ENCODE peak calls at places on chromosomes 13 and 19, in five cellular contexts. H, E, K, F and Y are unnamed samples.
A peak's percentile ranks its signal among the peaks of the same experiment; 100 is the strongest.

GRCh38 chr19:14089412-14089661 is 1.2 kb downstream of the SAMD1 start:
- DNase-seq in E (peak; percentile 33), H (no peak), F (no peak), K (no peak), Y (no peak)

GRCh38 chr19:1167687-1168561 is 6.1 kb downstream of the SBNO2 start:
- DNase-seq in E (no peak), H (no peak), K (no peak), F (no peak), Y (no peak)

GRCh38 chr13:38582133-38582532 is 104.7 kb upstream of the FREM2 start:
- DNase-seq in K (no peak), H (peak; percentile 15), E (peak; percentile 51), F (no peak), Y (no peak)

GRCh38 chr19:35642798-35643254 is 1.3 kb downstream of the ETV2 start:
- DNase-seq in H (no peak), K (peak; percentile 37), F (peak; percentile 72), E (no peak), Y (no peak)

GRCh38 chr13:74325106-74325505 is 190.9 kb upstream of the KLF12 start:
- DNase-seq in F (peak; percentile 66), K (no peak), H (peak; percentile 35), E (peak; percentile 88), Y (no peak)

GRCh38 chr13:58097831-58098230 is 466.3 kb downstream of the PCDH17 start:
- DNase-seq in E (no peak), K (no peak), H (no peak), F (no peak), Y (no peak)

GRCh38 chr19:517721-518136 is 10.4 kb downstream of the TPGS1 start:
- DNase-seq in E (no peak), F (no peak), K (no peak), H (no peak), Y (no peak)

GRCh38 chr13:74134777-74135305 is 637 bp upstream of the KLF12 start:
- DNase-seq in K (peak; percentile 29), F (peak; percentile 86), E (no peak), H (peak; percentile 58), Y (peak; percentile 66)

GRCh38 chr19:44113784-44114390 is 688 bp downstream of the ZNF225 start:
- DNase-seq in H (peak; percentile 5), F (peak; percentile 78), K (no peak), E (no peak), Y (no peak)

GRCh38 chr19:12293771-12294307 is 844 bp downstream of the ZNF44 start:
- DNase-seq in K (peak; percentile 94), F (peak; percentile 71), E (peak; percentile 68), H (peak; percentile 47), Y (peak; percentile 50)

GRCh38 chr19:17539288-17540117 is 15.9 kb upstream of the COLGALT1 start:
- DNase-seq in F (peak; percentile 98), K (peak; percentile 78), H (peak; percentile 95), E (peak; percentile 98), Y (peak; percentile 95)

GRCh38 chr13:100536643-100537180 is 51.9 kb downstream of the GGACT start:
- DNase-seq in K (no peak), E (no peak), F (no peak), H (no peak), Y (no peak)

GRCh38 chr13:41694902-41695301 is 237.6 kb downstream of the RGCC start:
- DNase-seq in H (peak; percentile 80), E (peak; percentile 95), F (peak; percentile 69), K (peak; percentile 28), Y (peak; percentile 21)

GRCh38 chr19:40599331-40600085 is 1.7 kb upstream of the LTBP4 start:
- DNase-seq in H (peak; percentile 54), F (peak; percentile 87), E (no peak), K (no peak), Y (no peak)

GRCh38 chr19:45164577-45165335 is 4.0 kb upstream of the NKPD1 start:
- DNase-seq in K (peak; percentile 26), E (peak; percentile 89), H (peak; percentile 36), F (peak; percentile 95), Y (peak; percentile 45)

GRCh38 chr13:28297341-28297740 is 159.0 kb downstream of the PAN3 start:
- DNase-seq in K (no peak), E (no peak), H (no peak), F (no peak), Y (no peak)

GRCh38 chr13:105184221-105184620 is 1351.2 kb downstream of the EFNB2 start:
- DNase-seq in E (no peak), F (no peak), H (no peak), K (no peak), Y (no peak)

GRCh38 chr19:39307822-39308530 is 11.8 kb downstream of the IFNL1 start:
- DNase-seq in F (peak; percentile 49), E (no peak), K (no peak), H (no peak), Y (no peak)

DNA sequence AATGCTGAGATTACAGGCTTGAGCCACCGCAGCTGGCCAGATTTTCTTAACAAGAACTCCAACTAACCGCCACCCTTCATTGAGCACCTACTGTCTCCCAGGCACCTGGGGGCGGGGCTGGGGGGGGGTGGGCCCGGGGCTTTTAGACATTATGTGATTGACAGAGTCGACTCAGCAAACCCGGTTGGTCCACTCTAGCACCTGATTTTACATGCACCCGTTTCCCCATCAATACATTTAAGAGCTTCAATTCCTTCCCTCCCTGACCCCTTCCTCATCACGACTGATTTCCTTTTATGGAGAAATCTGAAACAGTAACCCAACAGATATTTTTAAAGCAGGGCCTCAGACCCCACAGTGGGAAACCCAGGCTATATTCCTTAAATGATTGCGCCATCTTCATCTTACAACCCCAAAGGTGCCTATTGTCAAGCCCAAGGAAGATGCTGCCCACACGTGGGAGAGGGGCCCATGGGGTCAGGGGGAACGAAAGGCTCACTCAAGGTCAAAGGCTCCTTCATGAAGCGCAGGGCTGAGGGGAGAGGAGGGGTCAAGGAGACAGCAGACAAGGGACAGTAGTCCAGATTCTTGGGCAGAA is 1.8 kb downstream of the INSR start:
- DNase-seq in F (peak; percentile 75), E (no peak), H (no peak), K (no peak), Y (no peak)
- H3K4me3 ChIP-seq in F (no peak overlapping the region), E (peak overlapping the region; percentile 84), H (no peak overlapping the region), K (peak overlapping the region; percentile 94), Y (peak overlapping the region; percentile 99)

DNA sequence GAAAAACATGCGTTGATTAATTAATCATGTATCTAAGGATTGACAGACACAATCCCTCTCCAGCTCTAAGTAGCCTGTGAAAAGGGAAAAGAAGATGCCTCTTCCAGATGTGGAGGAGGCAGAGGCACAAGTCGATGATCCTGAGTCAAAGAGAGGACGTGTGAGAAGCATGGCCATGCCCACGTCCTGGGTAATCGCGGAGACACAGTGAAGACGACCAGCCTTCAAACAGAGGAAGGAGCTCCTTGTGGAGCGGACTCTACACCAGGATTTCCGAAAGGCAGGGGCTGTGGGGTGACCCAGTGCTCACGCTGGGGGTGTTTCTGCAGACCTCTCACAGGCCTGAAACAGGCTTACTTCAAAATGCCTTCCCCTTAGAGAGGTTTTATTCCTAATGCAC is 70.5 kb downstream of the COL4A1 start:
- DNase-seq in K (no peak), F (no peak), E (no peak), H (no peak), Y (no peak)
- H3K4me1 ChIP-seq in K (no peaks in the 10 kb centered on the region), F (peaks cover 19% of the 10 kb centered on the region), E (peaks cover 18% of the 10 kb centered on the region), H (peaks cover 91% of the 10 kb centered on the region), Y (peaks cover 98% of the 10 kb centered on the region)

GRCh38 chr13:61095885-61096284 is 319.8 kb downstream of the PCDH20 start:
- DNase-seq in E (no peak), H (no peak), F (no peak), K (no peak), Y (no peak)
- TF ChIP-seq CTCF in E (no peak), H (no peak), F (no peak), K (no peak), Y (no peak)

DNA sequence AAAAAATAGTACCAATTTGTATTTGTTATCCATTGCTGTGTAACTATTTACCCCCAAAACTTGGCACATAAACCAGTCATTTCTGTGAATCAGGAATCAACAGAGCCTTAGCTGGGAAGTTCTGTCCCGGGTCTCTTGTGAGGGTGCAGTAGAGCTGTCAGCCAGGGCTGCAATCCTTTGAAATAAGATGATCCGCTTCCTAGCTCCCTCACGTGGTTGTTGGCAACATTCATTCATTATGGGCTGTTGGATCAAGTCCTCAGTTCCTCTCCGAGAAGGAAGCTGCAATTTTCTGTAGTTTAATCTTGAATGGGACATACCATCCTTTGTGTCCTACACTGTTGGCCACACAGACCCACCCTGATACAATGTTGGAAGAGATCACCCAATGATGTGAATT is 277.2 kb downstream of the SUCLA2 start:
- DNase-seq in K (no peak), F (no peak), H (no peak), E (no peak), Y (no peak)
- H3K4me3 ChIP-seq in K (no peak overlapping the region), F (no peak overlapping the region), H (no peak overlapping the region), E (no peak overlapping the region), Y (no peak overlapping the region)

GRCh38 chr13:98820744-98821371 is 68.4 kb upstream of the SLC15A1 start:
- DNase-seq in K (no peak), H (no peak), E (peak; percentile 11), F (no peak), Y (no peak)

GRCh38 chr13:98821372-98822237 is 69.1 kb upstream of the SLC15A1 start:
- DNase-seq in H (no peak), E (peak; percentile 75), F (no peak), K (no peak), Y (no peak)

GRCh38 chr13:98823442-98823841 is 71.0 kb upstream of the SLC15A1 start:
- DNase-seq in F (no peak), E (no peak), K (peak; percentile 25), H (no peak), Y (no peak)

GRCh38 chr13:98824376-98825160 is 72.1 kb upstream of the SLC15A1 start:
- DNase-seq in F (no peak), H (no peak), E (no peak), K (no peak), Y (no peak)

GRCh38 chr13:98822238-98822606 is 69.8 kb upstream of the SLC15A1 start:
- DNase-seq in E (peak; percentile 26), F (peak; percentile 78), H (no peak), K (no peak), Y (no peak)
- H3K4me1 ChIP-seq in E (peaks cover 20% of the 10 kb centered on the region), F (peaks cover 15% of the 10 kb centered on the region), H (peaks cover 38% of the 10 kb centered on the region), K (peaks cover 40% of the 10 kb centered on the region), Y (peaks cover 67% of the 10 kb centered on the region)

DNA sequence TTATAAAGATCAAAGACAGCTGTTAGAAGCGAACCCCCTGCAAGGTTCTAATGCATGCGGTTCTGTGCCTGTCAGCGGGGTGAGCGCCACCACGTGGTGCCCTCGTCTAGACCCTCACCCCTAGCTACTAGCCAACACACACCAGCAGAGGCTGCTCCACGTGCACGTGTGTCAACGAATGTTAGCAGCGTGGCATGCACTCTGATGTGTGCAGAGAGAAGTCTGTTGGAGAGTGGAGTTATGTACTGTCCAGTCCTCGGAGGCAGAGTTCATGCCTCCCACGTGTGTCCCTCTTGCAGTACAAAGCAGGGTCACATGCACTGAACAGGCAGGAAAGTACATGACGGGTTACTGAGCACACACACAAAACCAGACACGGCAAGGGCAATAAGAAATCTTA is 75.0 kb upstream of the SLC15A1 start:
- DNase-seq in F (no peak), E (no peak), H (no peak), K (no peak), Y (no peak)
- TF ChIP-seq CTCF in F (no peak), E (no peak), H (no peak), K (no peak), Y (no peak)

GRCh38 chr13:112215871-112216270 is 148.9 kb downstream of the SOX1 start:
- DNase-seq in F (no peak), K (no peak), H (no peak), E (no peak), Y (no peak)
- H3K4me3 ChIP-seq in F (no peak overlapping the region), K (no peak overlapping the region), H (no peak overlapping the region), E (no peak overlapping the region), Y (no peak overlapping the region)